ENCODE peak calls at places on chromosome 1, in seven cellular contexts. One of them, this sample, is unnamed.

GRCh38 chr1:156262461-156263287 is 14.8 kb upstream of the PAQR6 start:
- DNase-seq in kidney glomerular epithelial cell: no peak
- DNase-seq in osteocyte: no peak
- DNase-seq in stimulated activated CD4-positive, alpha-beta T cell treated with anti-CD3 and anti-CD28 coated beads, Interleukin-15, amount 100 ng/mL, for 48 hours: no peak
- DNase-seq in uterus: no peak
- DNase-seq in NCI-H446: no peak
- DNase-seq in activated gamma-delta T cell treated with Interleukin-2 at 50 U/mL for 16 hours: no peak
- DNase-seq in this sample: no peak

GRCh38 chr1:176957603-176958002 is 206.9 kb downstream of the ASTN1 start:
- DNase-seq in kidney glomerular epithelial cell: no peak
- DNase-seq in osteocyte: no peak
- DNase-seq in stimulated activated CD4-positive, alpha-beta T cell treated with anti-CD3 and anti-CD28 coated beads, Interleukin-15, amount 100 ng/mL, for 48 hours: no peak
- DNase-seq in uterus: no peak
- DNase-seq in NCI-H446: no peak
- DNase-seq in activated gamma-delta T cell treated with Interleukin-2 at 50 U/mL for 16 hours: no peak
- DNase-seq in this sample: no peak

GRCh38 chr1:30413111-30413440 is 310.3 kb downstream of the MATN1 start:
- DNase-seq in kidney glomerular epithelial cell: no peak
- DNase-seq in osteocyte: no peak
- DNase-seq in stimulated activated CD4-positive, alpha-beta T cell treated with anti-CD3 and anti-CD28 coated beads, Interleukin-15, amount 100 ng/mL, for 48 hours: no peak
- DNase-seq in uterus: no peak
- DNase-seq in NCI-H446: no peak
- DNase-seq in activated gamma-delta T cell treated with Interleukin-2 at 50 U/mL for 16 hours: no peak
- DNase-seq in this sample: no peak

GRCh38 chr1:231062500-231063270 is 22.6 kb upstream of the FAM89A start:
- DNase-seq in kidney glomerular epithelial cell: no peak
- DNase-seq in osteocyte: no peak
- DNase-seq in stimulated activated CD4-positive, alpha-beta T cell treated with anti-CD3 and anti-CD28 coated beads, Interleukin-15, amount 100 ng/mL, for 48 hours: no peak
- DNase-seq in uterus: no peak
- DNase-seq in NCI-H446: no peak
- DNase-seq in activated gamma-delta T cell treated with Interleukin-2 at 50 U/mL for 16 hours: no peak
- DNase-seq in this sample: no peak

GRCh38 chr1:2635271-2636010 is 2.6 kb upstream of the MMEL1 start:
- DNase-seq in kidney glomerular epithelial cell: no peak
- DNase-seq in osteocyte: no peak
- DNase-seq in stimulated activated CD4-positive, alpha-beta T cell treated with anti-CD3 and anti-CD28 coated beads, Interleukin-15, amount 100 ng/mL, for 48 hours: no peak
- DNase-seq in uterus: no peak
- DNase-seq in NCI-H446: no peak
- DNase-seq in activated gamma-delta T cell treated with Interleukin-2 at 50 U/mL for 16 hours: no peak
- DNase-seq in this sample: no peak

GRCh38 chr1:22325531-22326371 is 125.9 kb upstream of the ZBTB40 start:
- DNase-seq in kidney glomerular epithelial cell: no peak
- DNase-seq in osteocyte: peak
- DNase-seq in stimulated activated CD4-positive, alpha-beta T cell treated with anti-CD3 and anti-CD28 coated beads, Interleukin-15, amount 100 ng/mL, for 48 hours: no peak
- DNase-seq in uterus: no peak
- DNase-seq in NCI-H446: no peak
- DNase-seq in activated gamma-delta T cell treated with Interleukin-2 at 50 U/mL for 16 hours: no peak
- DNase-seq in this sample: peak

GRCh38 chr1:208928335-208928734 is 655.2 kb upstream of the CAMK1G start:
- DNase-seq in kidney glomerular epithelial cell: no peak
- DNase-seq in osteocyte: no peak
- DNase-seq in stimulated activated CD4-positive, alpha-beta T cell treated with anti-CD3 and anti-CD28 coated beads, Interleukin-15, amount 100 ng/mL, for 48 hours: no peak
- DNase-seq in uterus: no peak
- DNase-seq in NCI-H446: no peak
- DNase-seq in activated gamma-delta T cell treated with Interleukin-2 at 50 U/mL for 16 hours: no peak
- DNase-seq in this sample: no peak

GRCh38 chr1:161379071-161379470 is 11.4 kb upstream of the CFAP126 start:
- DNase-seq in kidney glomerular epithelial cell: no peak
- DNase-seq in osteocyte: no peak
- DNase-seq in stimulated activated CD4-positive, alpha-beta T cell treated with anti-CD3 and anti-CD28 coated beads, Interleukin-15, amount 100 ng/mL, for 48 hours: no peak
- DNase-seq in uterus: no peak
- DNase-seq in NCI-H446: no peak
- DNase-seq in activated gamma-delta T cell treated with Interleukin-2 at 50 U/mL for 16 hours: no peak
- DNase-seq in this sample: no peak

GRCh38 chr1:11391891-11392290 is 87.1 kb upstream of the DISP3 start:
- DNase-seq in kidney glomerular epithelial cell: no peak
- DNase-seq in osteocyte: no peak
- DNase-seq in stimulated activated CD4-positive, alpha-beta T cell treated with anti-CD3 and anti-CD28 coated beads, Interleukin-15, amount 100 ng/mL, for 48 hours: no peak
- DNase-seq in uterus: no peak
- DNase-seq in NCI-H446: peak
- DNase-seq in activated gamma-delta T cell treated with Interleukin-2 at 50 U/mL for 16 hours: no peak
- DNase-seq in this sample: no peak

GRCh38 chr1:182064611-182065010 is 3.1 kb upstream of the ZNF648 start:
- DNase-seq in kidney glomerular epithelial cell: no peak
- DNase-seq in osteocyte: no peak
- DNase-seq in stimulated activated CD4-positive, alpha-beta T cell treated with anti-CD3 and anti-CD28 coated beads, Interleukin-15, amount 100 ng/mL, for 48 hours: no peak
- DNase-seq in uterus: no peak
- DNase-seq in NCI-H446: no peak
- DNase-seq in activated gamma-delta T cell treated with Interleukin-2 at 50 U/mL for 16 hours: no peak
- DNase-seq in this sample: no peak

GRCh38 chr1:220013497-220013896 is 32.8 kb downstream of the EPRS1 start:
- DNase-seq in kidney glomerular epithelial cell: peak
- DNase-seq in osteocyte: no peak
- DNase-seq in stimulated activated CD4-positive, alpha-beta T cell treated with anti-CD3 and anti-CD28 coated beads, Interleukin-15, amount 100 ng/mL, for 48 hours: no peak
- DNase-seq in uterus: no peak
- DNase-seq in NCI-H446: no peak
- DNase-seq in activated gamma-delta T cell treated with Interleukin-2 at 50 U/mL for 16 hours: no peak
- DNase-seq in this sample: no peak

GRCh38 chr1:205500240-205501218 is 3.9 kb upstream of the CDK18 start:
- DNase-seq in kidney glomerular epithelial cell: peak
- DNase-seq in osteocyte: no peak
- DNase-seq in stimulated activated CD4-positive, alpha-beta T cell treated with anti-CD3 and anti-CD28 coated beads, Interleukin-15, amount 100 ng/mL, for 48 hours: no peak
- DNase-seq in uterus: no peak
- DNase-seq in NCI-H446: no peak
- DNase-seq in activated gamma-delta T cell treated with Interleukin-2 at 50 U/mL for 16 hours: no peak
- DNase-seq in this sample: no peak

GRCh38 chr1:196366817-196367495 is 241.3 kb downstream of the KCNT2 start:
- DNase-seq in kidney glomerular epithelial cell: no peak
- DNase-seq in osteocyte: no peak
- DNase-seq in stimulated activated CD4-positive, alpha-beta T cell treated with anti-CD3 and anti-CD28 coated beads, Interleukin-15, amount 100 ng/mL, for 48 hours: no peak
- DNase-seq in uterus: no peak
- DNase-seq in NCI-H446: no peak
- DNase-seq in activated gamma-delta T cell treated with Interleukin-2 at 50 U/mL for 16 hours: no peak
- DNase-seq in this sample: no peak

GRCh38 chr1:36380003-36380631 is 5.6 kb downstream of the STK40 start:
- DNase-seq in kidney glomerular epithelial cell: no peak
- DNase-seq in osteocyte: no peak
- DNase-seq in stimulated activated CD4-positive, alpha-beta T cell treated with anti-CD3 and anti-CD28 coated beads, Interleukin-15, amount 100 ng/mL, for 48 hours: no peak
- DNase-seq in uterus: no peak
- DNase-seq in NCI-H446: no peak
- DNase-seq in activated gamma-delta T cell treated with Interleukin-2 at 50 U/mL for 16 hours: no peak
- DNase-seq in this sample: peak

GRCh38 chr1:181139631-181140051 is 51.1 kb downstream of the IER5 start:
- DNase-seq in kidney glomerular epithelial cell: no peak
- DNase-seq in osteocyte: no peak
- DNase-seq in stimulated activated CD4-positive, alpha-beta T cell treated with anti-CD3 and anti-CD28 coated beads, Interleukin-15, amount 100 ng/mL, for 48 hours: no peak
- DNase-seq in uterus: no peak
- DNase-seq in NCI-H446: no peak
- DNase-seq in activated gamma-delta T cell treated with Interleukin-2 at 50 U/mL for 16 hours: no peak
- DNase-seq in this sample: no peak

GRCh38 chr1:91402023-91402422 is 2.6 kb downstream of the HFM1 start:
- DNase-seq in kidney glomerular epithelial cell: peak
- DNase-seq in osteocyte: no peak
- DNase-seq in stimulated activated CD4-positive, alpha-beta T cell treated with anti-CD3 and anti-CD28 coated beads, Interleukin-15, amount 100 ng/mL, for 48 hours: no peak
- DNase-seq in uterus: no peak
- DNase-seq in NCI-H446: peak
- DNase-seq in activated gamma-delta T cell treated with Interleukin-2 at 50 U/mL for 16 hours: no peak
- DNase-seq in this sample: no peak

GRCh38 chr1:65820983-65821382 is 28.3 kb downstream of the PDE4B start:
- DNase-seq in kidney glomerular epithelial cell: peak
- DNase-seq in osteocyte: no peak
- DNase-seq in stimulated activated CD4-positive, alpha-beta T cell treated with anti-CD3 and anti-CD28 coated beads, Interleukin-15, amount 100 ng/mL, for 48 hours: no peak
- DNase-seq in uterus: no peak
- DNase-seq in NCI-H446: no peak
- DNase-seq in activated gamma-delta T cell treated with Interleukin-2 at 50 U/mL for 16 hours: no peak
- DNase-seq in this sample: no peak

GRCh38 chr1:6484826-6485139 is 6.7 kb downstream of the PLEKHG5 start:
- DNase-seq in kidney glomerular epithelial cell: no peak
- DNase-seq in osteocyte: no peak
- DNase-seq in stimulated activated CD4-positive, alpha-beta T cell treated with anti-CD3 and anti-CD28 coated beads, Interleukin-15, amount 100 ng/mL, for 48 hours: no peak
- DNase-seq in uterus: no peak
- DNase-seq in NCI-H446: no peak
- DNase-seq in activated gamma-delta T cell treated with Interleukin-2 at 50 U/mL for 16 hours: no peak
- DNase-seq in this sample: no peak

This sample was measured in pancreas.